ENCODE peak calls at places on chromosomes 6 and 20, in nine cellular contexts. Z, W, R, J, E, N, M, S and G are unnamed samples.
A peak's percentile ranks its signal among the peaks of the same experiment; 100 is the strongest.

GRCh38 chr6:119346914-119347313 is 2.6 kb downstream of the MAN1A1 start:
- DNase-seq in Z (no peak), W (no peak), R (no peak), J (no peak), E (no peak), N (no peak), M (no peak), S (no peak), G (no peak)

GRCh38 chr6:49813248-49813647 is 26.2 kb upstream of the PGK2 start:
- DNase-seq in Z (no peak), W (no peak), R (no peak), J (no peak), E (no peak), N (no peak), M (no peak), S (no peak), G (no peak)

GRCh38 chr20:63982937-63983336 is 2.0 kb downstream of the PRPF6 start:
- DNase-seq in Z (no peak), W (no peak), R (no peak), J (no peak), E (no peak), N (no peak), M (no peak), S (no peak), G (no peak)

GRCh38 chr6:65595540-65595939 is 111.5 kb downstream of the EYS start:
- DNase-seq in Z (no peak), W (no peak), R (no peak), J (no peak), E (no peak), N (no peak), M (no peak), S (no peak), G (no peak)

GRCh38 chr6:35092362-35093117 is 48.6 kb downstream of the TCP11 start:
- DNase-seq in Z (no peak), W (no peak), R (peak; percentile 31), J (peak; percentile 83), E (peak; percentile 46), N (peak; percentile 35), M (no peak), S (no peak), G (no peak)

GRCh38 chr6:136863752-136864151 is 41.4 kb downstream of the PEX7 start:
- DNase-seq in Z (no peak), W (no peak), R (no peak), J (no peak), E (no peak), N (no peak), M (no peak), S (no peak), G (no peak)

GRCh38 chr6:113496157-113496556 is 361.0 kb upstream of the MARCKS start:
- DNase-seq in Z (no peak), W (no peak), R (no peak), J (no peak), E (no peak), N (no peak), M (no peak), S (no peak), G (no peak)

GRCh38 chr6:74891358-74891811 is 314.5 kb downstream of the COL12A1 start:
- DNase-seq in Z (no peak), W (no peak), R (no peak), J (peak; percentile 82), E (peak; percentile 61), N (no peak), M (peak; percentile 15), S (no peak), G (no peak)

GRCh38 chr20:62707981-62708521 is 585 bp upstream of the NTSR1 start:
- DNase-seq in Z (peak; percentile 44), W (no peak), R (no peak), J (no peak), E (no peak), N (peak; percentile 86), M (no peak), S (no peak), G (no peak)

GRCh38 chr6:132063204-132063603 is 112.0 kb upstream of the CCN2 start:
- DNase-seq in Z (no peak), W (no peak), R (no peak), J (no peak), E (no peak), N (no peak), M (no peak), S (no peak), G (no peak)

GRCh38 chr20:59810376-59811187 is 122.9 kb downstream of the SYCP2 start:
- DNase-seq in Z (no peak), W (peak; percentile 22), R (no peak), J (no peak), E (no peak), N (peak; percentile 38), M (no peak), S (no peak), G (peak; percentile 84)
- TF ChIP-seq EP300 in Z (no peak), W (no peak), R (no peak), J (no peak), E (no peak), N (no peak), M (no peak), S (no peak), G (no peak)

DNA sequence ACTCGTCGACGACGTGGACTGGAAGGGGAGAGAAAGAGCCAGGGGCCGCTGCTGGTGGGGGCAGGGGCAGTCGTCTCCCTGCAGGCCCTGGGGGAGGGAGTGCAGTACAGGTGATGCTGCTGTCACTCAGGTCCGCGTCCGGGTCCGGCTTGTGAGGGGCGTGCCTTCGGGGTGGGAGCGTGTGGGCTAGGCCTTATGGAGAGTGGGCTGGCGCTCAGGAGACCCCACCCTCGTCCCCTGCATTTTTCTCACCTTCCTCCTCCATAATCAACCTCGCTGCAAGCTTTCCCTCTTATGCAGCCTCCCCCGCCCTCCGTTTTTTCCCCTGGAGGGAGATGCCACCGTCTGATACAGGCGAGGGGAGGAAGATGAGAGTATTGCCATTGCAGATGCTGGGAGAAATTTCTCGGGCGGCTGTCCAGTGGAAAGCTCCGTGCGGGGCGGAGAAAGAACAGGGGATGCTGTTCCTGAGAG is 632 bp downstream of the PCMT1 start:
- DNase-seq in Z (peak; percentile 70), W (peak; percentile 30), R (peak; percentile 42), J (peak; percentile 76), E (peak; percentile 64), N (peak; percentile 78), M (no peak), S (no peak), G (peak; percentile 92)
- TF ChIP-seq EP300 in Z (no peak), W (no peak), R (no peak), J (no peak), E (no peak), N (no peak), M (no peak), S (no peak), G (no peak)

DNA sequence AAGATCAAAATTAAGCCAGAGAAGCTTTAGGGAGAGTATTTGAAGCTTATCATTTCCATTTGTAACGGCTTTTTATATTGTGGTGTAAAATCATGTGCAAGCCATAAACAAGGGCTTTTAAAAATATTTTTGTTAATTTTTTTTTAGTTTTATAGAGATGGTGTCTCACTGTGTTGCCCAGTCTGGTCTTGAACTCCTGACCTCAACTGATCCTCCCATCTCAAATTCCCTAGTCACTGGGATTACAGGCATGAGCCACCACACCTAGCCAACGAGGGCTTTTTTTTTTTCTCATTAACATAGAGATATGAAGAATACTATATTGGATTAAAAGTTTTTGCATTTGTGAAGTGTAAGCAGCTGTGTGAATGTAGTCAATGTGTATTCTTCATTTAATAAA is 29.1 kb downstream of the CDKAL1 start:
- DNase-seq in Z (no peak), W (no peak), R (no peak), J (no peak), E (no peak), N (no peak), M (no peak), S (no peak), G (no peak)
- TF ChIP-seq EP300 in Z (no peak), W (no peak), R (no peak), J (no peak), E (no peak), N (no peak), M (no peak), S (no peak), G (no peak)

GRCh38 chr20:56520180-56520579 is 4.4 kb upstream of the FAM209A start:
- DNase-seq in Z (no peak), W (no peak), R (no peak), J (no peak), E (no peak), N (no peak), M (no peak), S (no peak), G (no peak)
- TF ChIP-seq EP300 in Z (no peak), W (no peak), R (no peak), J (no peak), E (no peak), N (no peak), M (no peak), S (no peak), G (no peak)

DNA sequence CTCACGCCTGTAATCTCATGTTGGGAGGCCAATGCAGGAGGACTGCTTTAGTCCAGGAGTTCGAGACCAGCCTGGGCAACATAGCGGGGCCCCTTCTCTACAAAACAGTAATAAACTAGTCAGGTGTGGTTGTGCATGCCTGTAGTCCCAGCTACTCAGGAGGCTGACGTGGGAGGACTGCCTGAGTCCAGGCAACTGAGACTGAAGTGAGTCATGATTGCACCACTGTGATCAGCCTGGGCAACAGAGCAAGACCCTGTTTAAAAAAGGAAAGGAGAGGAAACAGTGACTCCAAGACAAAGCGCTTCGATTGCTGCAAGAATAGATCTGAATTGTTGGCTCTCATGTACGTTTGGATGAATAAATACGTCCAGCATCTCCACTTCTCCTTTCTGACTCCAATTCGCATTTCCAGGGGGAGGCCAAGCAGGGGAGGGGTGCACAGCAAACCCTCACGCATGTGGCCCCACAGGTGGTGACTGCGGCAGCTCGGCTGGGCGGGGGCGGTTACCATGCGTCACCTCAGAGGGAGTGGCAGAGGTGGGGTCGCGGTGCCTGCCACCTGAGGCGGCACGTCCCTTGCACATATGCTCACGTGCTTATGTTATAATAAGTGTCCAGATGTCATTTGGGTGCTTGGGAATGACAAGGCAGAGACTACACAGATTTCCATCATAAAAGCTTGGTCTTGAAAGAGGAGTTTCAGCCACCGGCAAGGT is 95.1 kb upstream of the MPC1 start:
- DNase-seq in Z (no peak), W (no peak), R (no peak), J (no peak), E (no peak), N (no peak), M (no peak), S (no peak), G (no peak)
- TF ChIP-seq EP300 in Z (no peak), W (no peak), R (no peak), J (no peak), E (no peak), N (no peak), M (no peak), S (no peak), G (no peak)

GRCh38 chr6:80523029-80523428 is 416.6 kb downstream of the BCKDHB start:
- DNase-seq in Z (no peak), W (no peak), R (no peak), J (no peak), E (no peak), N (no peak), M (no peak), S (no peak), G (no peak)
- TF ChIP-seq EP300 in Z (no peak), W (no peak), R (no peak), J (no peak), E (no peak), N (no peak), M (no peak), S (no peak), G (no peak)